ENCODE peak calls at places on chromosome 4, in six cellular contexts. One of them, this sample, is unnamed.

GRCh38 chr4:175827510-175827909 is 15.4 kb upstream of the GPM6A start:
- DNase-seq in A673: no peak
- DNase-seq in HCT116: no peak
- DNase-seq in transverse colon: no peak
- DNase-seq in heart right ventricle: no peak
- DNase-seq in CD8-positive, alpha-beta memory T cell: no peak
- DNase-seq in this sample: no peak

GRCh38 chr4:45280121-45280520 is 553.8 kb upstream of the GNPDA2 start:
- DNase-seq in A673: no peak
- DNase-seq in HCT116: no peak
- DNase-seq in transverse colon: no peak
- DNase-seq in heart right ventricle: no peak
- DNase-seq in CD8-positive, alpha-beta memory T cell: no peak
- DNase-seq in this sample: no peak

GRCh38 chr4:1509366-1509765 is 103.1 kb upstream of the NKX1-1 start:
- DNase-seq in A673: no peak
- DNase-seq in HCT116: no peak
- DNase-seq in transverse colon: no peak
- DNase-seq in heart right ventricle: no peak
- DNase-seq in CD8-positive, alpha-beta memory T cell: no peak
- DNase-seq in this sample: no peak

GRCh38 chr4:32429151-32429550 is 1709.0 kb downstream of the PCDH7 start:
- DNase-seq in A673: peak; percentile 71
- DNase-seq in HCT116: no peak
- DNase-seq in transverse colon: no peak
- DNase-seq in heart right ventricle: no peak
- DNase-seq in CD8-positive, alpha-beta memory T cell: no peak
- DNase-seq in this sample: no peak

GRCh38 chr4:185082549-185082948 is 60.5 kb upstream of the SLC25A4 start:
- DNase-seq in A673: peak; percentile 45
- DNase-seq in HCT116: no peak
- DNase-seq in transverse colon: no peak
- DNase-seq in heart right ventricle: no peak
- DNase-seq in CD8-positive, alpha-beta memory T cell: no peak
- DNase-seq in this sample: no peak

GRCh38 chr4:168630445-168631187 is 133.8 kb downstream of the PALLD start:
- DNase-seq in A673: peak; percentile 60
- DNase-seq in HCT116: no peak
- DNase-seq in transverse colon: no peak
- DNase-seq in heart right ventricle: no peak
- DNase-seq in CD8-positive, alpha-beta memory T cell: no peak
- DNase-seq in this sample: no peak

GRCh38 chr4:159015862-159016261 is 87.0 kb upstream of the RAPGEF2 start:
- DNase-seq in A673: no peak
- DNase-seq in HCT116: no peak
- DNase-seq in transverse colon: no peak
- DNase-seq in heart right ventricle: no peak
- DNase-seq in CD8-positive, alpha-beta memory T cell: no peak
- DNase-seq in this sample: no peak

GRCh38 chr4:34181891-34182290 is 2062.4 kb downstream of the ARAP2 start:
- DNase-seq in A673: no peak
- DNase-seq in HCT116: peak; percentile 13
- DNase-seq in transverse colon: no peak
- DNase-seq in heart right ventricle: no peak
- DNase-seq in CD8-positive, alpha-beta memory T cell: no peak
- DNase-seq in this sample: no peak

GRCh38 chr4:173469622-173470021 is 60.4 kb downstream of the HAND2 start:
- DNase-seq in A673: no peak
- DNase-seq in HCT116: no peak
- DNase-seq in transverse colon: no peak
- DNase-seq in heart right ventricle: no peak
- DNase-seq in CD8-positive, alpha-beta memory T cell: no peak
- DNase-seq in this sample: no peak

GRCh38 chr4:26660261-26660660 is 76.4 kb downstream of the TBC1D19 start:
- DNase-seq in A673: no peak
- DNase-seq in HCT116: no peak
- DNase-seq in transverse colon: no peak
- DNase-seq in heart right ventricle: no peak
- DNase-seq in CD8-positive, alpha-beta memory T cell: no peak
- DNase-seq in this sample: no peak

GRCh38 chr4:132071815-132072214 is 1077.3 kb upstream of the PCDH10 start:
- DNase-seq in A673: peak; percentile 10
- DNase-seq in HCT116: no peak
- DNase-seq in transverse colon: no peak
- DNase-seq in heart right ventricle: no peak
- DNase-seq in CD8-positive, alpha-beta memory T cell: no peak
- DNase-seq in this sample: no peak

GRCh38 chr4:70903282-70903603 is 1.1 kb downstream of the MOB1B start:
- DNase-seq in A673: no peak
- DNase-seq in HCT116: no peak
- DNase-seq in transverse colon: no peak
- DNase-seq in heart right ventricle: no peak
- DNase-seq in CD8-positive, alpha-beta memory T cell: peak; percentile 7
- DNase-seq in this sample: no peak

GRCh38 chr4:105520819-105521790 is 31.3 kb upstream of the ARHGEF38 start:
- DNase-seq in A673: peak; percentile 75
- DNase-seq in HCT116: peak; percentile 32
- DNase-seq in transverse colon: peak; percentile 45
- DNase-seq in heart right ventricle: no peak
- DNase-seq in CD8-positive, alpha-beta memory T cell: peak; percentile 2
- DNase-seq in this sample: no peak

GRCh38 chr4:137367608-137368007 is 164.7 kb downstream of the PCDH18 start:
- DNase-seq in A673: no peak
- DNase-seq in HCT116: no peak
- DNase-seq in transverse colon: no peak
- DNase-seq in heart right ventricle: no peak
- DNase-seq in CD8-positive, alpha-beta memory T cell: no peak
- DNase-seq in this sample: no peak

GRCh38 chr4:14783011-14783877 is 219.0 kb upstream of the CPEB2 start:
- DNase-seq in A673: peak; percentile 60
- DNase-seq in HCT116: no peak
- DNase-seq in transverse colon: no peak
- DNase-seq in heart right ventricle: no peak
- DNase-seq in CD8-positive, alpha-beta memory T cell: no peak
- DNase-seq in this sample: no peak

GRCh38 chr4:72567821-72568620 is 1.0 kb downstream of the ADAMTS3 start:
- DNase-seq in A673: peak; percentile 31
- DNase-seq in HCT116: no peak
- DNase-seq in transverse colon: peak; percentile 32
- DNase-seq in heart right ventricle: peak; percentile 40
- DNase-seq in CD8-positive, alpha-beta memory T cell: no peak
- DNase-seq in this sample: no peak

GRCh38 chr4:4408576-4409335 is 21.9 kb downstream of the NSG1 start:
- DNase-seq in A673: no peak
- DNase-seq in HCT116: peak; percentile 12
- DNase-seq in transverse colon: no peak
- DNase-seq in heart right ventricle: no peak
- DNase-seq in CD8-positive, alpha-beta memory T cell: no peak
- DNase-seq in this sample: no peak

GRCh38 chr4:112085156-112086035 is 59.9 kb upstream of the FAM241A start:
- DNase-seq in A673: no peak
- DNase-seq in HCT116: no peak
- DNase-seq in transverse colon: no peak
- DNase-seq in heart right ventricle: no peak
- DNase-seq in CD8-positive, alpha-beta memory T cell: no peak
- DNase-seq in this sample: no peak

GRCh38 chr4:41362647-41363383 is 106.1 kb downstream of the UCHL1 start:
- DNase-seq in A673: no peak
- DNase-seq in HCT116: no peak
- DNase-seq in transverse colon: no peak
- DNase-seq in heart right ventricle: no peak
- DNase-seq in CD8-positive, alpha-beta memory T cell: no peak
- DNase-seq in this sample: no peak

GRCh38 chr4:116302990-116303735 is 782.2 kb downstream of the TRAM1L1 start:
- DNase-seq in A673: no peak
- DNase-seq in HCT116: no peak
- DNase-seq in transverse colon: no peak
- DNase-seq in heart right ventricle: no peak
- DNase-seq in CD8-positive, alpha-beta memory T cell: no peak
- DNase-seq in this sample: no peak

DNA sequence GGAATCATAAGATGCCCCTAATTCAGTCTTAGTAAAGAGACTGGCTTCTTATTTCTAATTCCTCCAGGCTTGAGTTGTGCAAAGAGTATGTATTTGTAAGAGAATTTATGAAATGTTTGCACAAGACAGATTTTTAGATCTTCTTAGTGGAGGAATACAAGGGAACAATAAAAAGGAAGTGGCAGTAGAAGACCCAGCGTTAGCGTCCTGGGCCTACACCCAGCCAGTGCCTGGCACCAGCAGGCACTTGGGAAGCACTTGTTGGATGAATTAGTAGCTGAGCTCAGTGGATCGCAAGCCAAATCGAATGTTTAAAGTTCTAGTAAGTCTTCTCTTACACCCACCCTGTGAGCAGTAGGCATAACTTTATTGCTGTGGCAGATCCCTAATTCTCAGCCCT is 157.4 kb downstream of the PTTG2 start:
- DNase-seq in A673: no peak
- DNase-seq in HCT116: no peak
- DNase-seq in transverse colon: no peak
- DNase-seq in heart right ventricle: no peak
- DNase-seq in CD8-positive, alpha-beta memory T cell: no peak
- DNase-seq in this sample: no peak
- H3K27ac ChIP-seq in A673: no peak overlapping the region
- H3K27ac ChIP-seq in HCT116: no peak overlapping the region
- H3K27ac ChIP-seq in transverse colon: no peak overlapping the region
- H3K27ac ChIP-seq in heart right ventricle: no peak overlapping the region
- H3K27ac ChIP-seq in CD8-positive, alpha-beta memory T cell: no peak overlapping the region
- H3K27ac ChIP-seq in this sample: no peak overlapping the region

DNA sequence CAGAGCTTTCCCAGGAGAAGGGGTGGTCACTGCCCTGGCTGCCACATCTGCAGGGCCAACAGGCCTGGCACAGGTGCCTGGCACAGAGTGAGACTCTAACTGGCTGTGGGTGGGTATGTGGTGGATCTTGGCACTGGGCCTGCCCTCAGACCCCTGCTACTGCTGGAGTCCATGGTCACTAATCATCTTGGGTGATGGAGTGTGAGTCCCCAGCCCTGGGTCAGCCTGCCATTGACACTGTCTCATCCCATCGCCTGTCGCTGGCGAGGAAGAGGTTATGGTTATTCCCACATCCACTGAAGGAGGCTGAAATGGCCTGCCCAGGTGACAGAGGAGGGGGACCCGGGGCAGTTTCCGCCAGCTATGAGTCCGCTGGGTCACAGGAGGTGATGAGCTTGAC is 55.2 kb downstream of the ABLIM2 start:
- DNase-seq in A673: no peak
- DNase-seq in HCT116: no peak
- DNase-seq in transverse colon: no peak
- DNase-seq in heart right ventricle: no peak
- DNase-seq in CD8-positive, alpha-beta memory T cell: no peak
- DNase-seq in this sample: no peak
- H3K4me1 ChIP-seq in A673: peaks cover 7% of the 10 kb centered on the region
- H3K4me1 ChIP-seq in HCT116: peaks cover 7% of the 10 kb centered on the region
- H3K4me1 ChIP-seq in transverse colon: peaks cover 11% of the 10 kb centered on the region
- H3K4me1 ChIP-seq in heart right ventricle: peaks cover 14% of the 10 kb centered on the region
- H3K4me1 ChIP-seq in CD8-positive, alpha-beta memory T cell: no peaks in the 10 kb centered on the region
- H3K4me1 ChIP-seq in this sample: no peaks in the 10 kb centered on the region

GRCh38 chr4:29900336-29900735 is 819.8 kb upstream of the PCDH7 start:
- DNase-seq in A673: no peak
- DNase-seq in HCT116: no peak
- DNase-seq in transverse colon: no peak
- DNase-seq in heart right ventricle: no peak
- DNase-seq in CD8-positive, alpha-beta memory T cell: no peak
- DNase-seq in this sample: no peak
- H3K27ac ChIP-seq in A673: no peak overlapping the region
- H3K27ac ChIP-seq in HCT116: no peak overlapping the region
- H3K27ac ChIP-seq in transverse colon: no peak overlapping the region
- H3K27ac ChIP-seq in heart right ventricle: no peak overlapping the region
- H3K27ac ChIP-seq in CD8-positive, alpha-beta memory T cell: no peak overlapping the region
- H3K27ac ChIP-seq in this sample: no peak overlapping the region

DNA sequence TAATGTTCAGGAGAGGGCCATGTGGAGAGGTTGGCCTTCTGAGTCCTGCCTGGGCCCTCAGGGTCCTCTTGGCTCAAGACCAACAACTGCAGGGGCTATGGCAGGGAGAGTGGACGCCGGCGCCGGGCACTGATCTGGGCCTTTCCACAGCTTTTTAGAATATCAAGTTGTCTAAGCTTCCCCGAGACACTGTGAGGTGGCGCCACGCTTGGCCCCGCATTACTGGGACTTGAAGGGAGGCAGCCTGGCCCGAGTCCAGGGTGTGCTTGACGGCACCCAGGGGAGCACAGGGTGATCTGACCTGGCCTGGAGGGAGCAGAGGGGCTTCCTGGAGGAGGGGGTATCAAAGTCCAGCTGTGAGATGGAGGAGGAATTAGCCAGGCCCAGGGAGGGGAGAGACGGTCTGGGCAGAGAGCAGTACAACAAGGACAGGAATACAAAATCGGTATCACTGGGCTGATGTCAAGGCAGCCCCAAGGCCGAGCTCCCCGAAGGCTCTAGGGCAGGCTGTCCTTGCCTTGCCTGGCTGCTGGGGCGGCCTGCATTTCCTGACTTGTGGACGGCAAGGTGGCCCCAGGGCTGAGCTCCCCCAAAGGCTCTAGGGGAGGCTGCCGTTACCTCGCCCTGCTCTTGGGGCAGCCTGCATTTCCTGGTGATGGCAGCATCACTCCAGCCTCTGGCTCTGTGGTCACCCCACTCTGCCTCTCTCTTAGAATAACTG is 28.1 kb downstream of the ABLIM2 start:
- DNase-seq in A673: no peak
- DNase-seq in HCT116: no peak
- DNase-seq in transverse colon: no peak
- DNase-seq in heart right ventricle: peak; percentile 7
- DNase-seq in CD8-positive, alpha-beta memory T cell: no peak
- DNase-seq in this sample: no peak
- H3K4me1 ChIP-seq in A673: no peaks in the 10 kb centered on the region
- H3K4me1 ChIP-seq in HCT116: no peaks in the 10 kb centered on the region
- H3K4me1 ChIP-seq in transverse colon: no peaks in the 10 kb centered on the region
- H3K4me1 ChIP-seq in heart right ventricle: no peaks in the 10 kb centered on the region
- H3K4me1 ChIP-seq in CD8-positive, alpha-beta memory T cell: no peaks in the 10 kb centered on the region
- H3K4me1 ChIP-seq in this sample: no peaks in the 10 kb centered on the region

DNA sequence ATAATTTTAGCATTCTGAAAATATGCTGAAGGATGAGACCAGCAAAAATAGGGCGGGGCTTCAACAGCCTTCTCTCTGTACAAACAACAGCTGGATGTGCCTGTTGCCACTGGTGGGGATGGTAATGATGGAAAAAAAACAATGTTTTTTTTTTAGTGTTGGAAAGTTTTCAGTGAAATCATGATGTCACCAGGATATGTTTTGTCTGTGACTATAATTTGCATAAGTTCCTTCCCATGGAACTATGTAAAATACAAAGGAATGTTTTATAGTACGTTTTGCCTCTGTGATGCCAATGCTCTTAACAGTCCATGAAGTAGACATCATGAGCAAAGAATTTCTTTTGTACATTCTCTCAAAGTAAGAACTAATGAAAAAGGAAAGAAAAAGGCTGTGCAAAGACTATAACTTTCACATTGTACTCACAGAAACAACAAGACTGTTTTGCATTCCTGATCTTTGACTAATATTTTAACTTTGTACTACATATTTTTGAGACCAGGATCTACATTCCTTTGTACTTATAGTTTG is 589.7 kb downstream of the SPRY1 start:
- DNase-seq in A673: peak; percentile 38
- DNase-seq in HCT116: no peak
- DNase-seq in transverse colon: peak; percentile 13
- DNase-seq in heart right ventricle: peak; percentile 19
- DNase-seq in CD8-positive, alpha-beta memory T cell: no peak
- DNase-seq in this sample: no peak
- H3K27ac ChIP-seq in A673: no peak overlapping the region
- H3K27ac ChIP-seq in HCT116: no peak overlapping the region
- H3K27ac ChIP-seq in transverse colon: peak overlapping the region; percentile 11
- H3K27ac ChIP-seq in heart right ventricle: peak overlapping the region; percentile 65
- H3K27ac ChIP-seq in CD8-positive, alpha-beta memory T cell: no peak overlapping the region
- H3K27ac ChIP-seq in this sample: no peak overlapping the region